ENCODE peak calls at places on chromosomes 7 and 10, in six cellular contexts. One of them, this sample, is unnamed.

GRCh38 chr7:78018541-78019456 is 220.2 kb downstream of the PHTF2 start:
- DNase-seq in B cell: peak
- DNase-seq in H9: no peak
- DNase-seq in HepG2: no peak
- DNase-seq in hepatocyte: no peak
- DNase-seq in thoracic aorta: peak
- DNase-seq in this sample: peak

GRCh38 chr10:57992321-57993077 is 275.2 kb downstream of the IPMK start:
- DNase-seq in B cell: no peak
- DNase-seq in H9: no peak
- DNase-seq in HepG2: no peak
- DNase-seq in hepatocyte: peak
- DNase-seq in thoracic aorta: no peak
- DNase-seq in this sample: no peak

GRCh38 chr10:110076559-110077318 is 69.0 kb downstream of the ADD3 start:
- DNase-seq in B cell: peak
- DNase-seq in H9: no peak
- DNase-seq in HepG2: peak
- DNase-seq in hepatocyte: peak
- DNase-seq in thoracic aorta: peak
- DNase-seq in this sample: peak

GRCh38 chr10:111076191-111076681 is 593 bp upstream of the ADRA2A start:
- DNase-seq in B cell: peak
- DNase-seq in H9: peak
- DNase-seq in HepG2: no peak
- DNase-seq in hepatocyte: peak
- DNase-seq in thoracic aorta: no peak
- DNase-seq in this sample: peak

GRCh38 chr7:147937428-147937827 is 653.1 kb upstream of the C7orf33 start:
- DNase-seq in B cell: no peak
- DNase-seq in H9: no peak
- DNase-seq in HepG2: no peak
- DNase-seq in hepatocyte: no peak
- DNase-seq in thoracic aorta: no peak
- DNase-seq in this sample: no peak

GRCh38 chr10:35563266-35563891 is 41.8 kb upstream of the GJD4 start:
- DNase-seq in B cell: peak
- DNase-seq in H9: peak
- DNase-seq in HepG2: peak
- DNase-seq in hepatocyte: peak
- DNase-seq in thoracic aorta: no peak
- DNase-seq in this sample: peak

GRCh38 chr10:125030567-125031197 is 88.8 kb downstream of the ZRANB1 start:
- DNase-seq in B cell: no peak
- DNase-seq in H9: no peak
- DNase-seq in HepG2: no peak
- DNase-seq in hepatocyte: no peak
- DNase-seq in thoracic aorta: no peak
- DNase-seq in this sample: no peak

GRCh38 chr7:55161154-55161687 is 142.4 kb downstream of the EGFR start:
- DNase-seq in B cell: no peak
- DNase-seq in H9: no peak
- DNase-seq in HepG2: no peak
- DNase-seq in hepatocyte: no peak
- DNase-seq in thoracic aorta: no peak
- DNase-seq in this sample: no peak

GRCh38 chr10:71145352-71145945 is 66.9 kb upstream of the UNC5B start:
- DNase-seq in B cell: no peak
- DNase-seq in H9: peak
- DNase-seq in HepG2: no peak
- DNase-seq in hepatocyte: no peak
- DNase-seq in thoracic aorta: no peak
- DNase-seq in this sample: no peak

GRCh38 chr7:131602304-131602993 is 46.0 kb upstream of the PODXL start:
- DNase-seq in B cell: no peak
- DNase-seq in H9: no peak
- DNase-seq in HepG2: no peak
- DNase-seq in hepatocyte: no peak
- DNase-seq in thoracic aorta: no peak
- DNase-seq in this sample: no peak

GRCh38 chr10:85859859-85860258 is 506.7 kb downstream of the GRID1 start:
- DNase-seq in B cell: no peak
- DNase-seq in H9: no peak
- DNase-seq in HepG2: no peak
- DNase-seq in hepatocyte: no peak
- DNase-seq in thoracic aorta: no peak
- DNase-seq in this sample: no peak

GRCh38 chr7:88001744-88002530 is 67.9 kb downstream of the ADAM22 start:
- DNase-seq in B cell: no peak
- DNase-seq in H9: no peak
- DNase-seq in HepG2: no peak
- DNase-seq in hepatocyte: no peak
- DNase-seq in thoracic aorta: no peak
- DNase-seq in this sample: no peak

GRCh38 chr10:98587156-98587555 is 140.4 kb upstream of the HPS1 start:
- DNase-seq in B cell: no peak
- DNase-seq in H9: no peak
- DNase-seq in HepG2: no peak
- DNase-seq in hepatocyte: no peak
- DNase-seq in thoracic aorta: no peak
- DNase-seq in this sample: no peak

GRCh38 chr7:131072505-131073091 is 255.1 kb upstream of the MKLN1 start:
- DNase-seq in B cell: no peak
- DNase-seq in H9: peak
- DNase-seq in HepG2: no peak
- DNase-seq in hepatocyte: no peak
- DNase-seq in thoracic aorta: no peak
- DNase-seq in this sample: no peak

GRCh38 chr7:17075601-17076000 is 193.8 kb upstream of the AGR3 start:
- DNase-seq in B cell: no peak
- DNase-seq in H9: no peak
- DNase-seq in HepG2: no peak
- DNase-seq in hepatocyte: no peak
- DNase-seq in thoracic aorta: no peak
- DNase-seq in this sample: no peak

GRCh38 chr7:112938895-112939588 is 147.6 kb downstream of the GPR85 start:
- DNase-seq in B cell: no peak
- DNase-seq in H9: peak
- DNase-seq in HepG2: peak
- DNase-seq in hepatocyte: peak
- DNase-seq in thoracic aorta: no peak
- DNase-seq in this sample: peak

GRCh38 chr10:97200616-97201015 is 14.9 kb upstream of the SLIT1 start:
- DNase-seq in B cell: peak
- DNase-seq in H9: no peak
- DNase-seq in HepG2: no peak
- DNase-seq in hepatocyte: no peak
- DNase-seq in thoracic aorta: no peak
- DNase-seq in this sample: no peak

GRCh38 chr10:111709630-111710029 is 473.9 kb downstream of the GPAM start:
- DNase-seq in B cell: no peak
- DNase-seq in H9: no peak
- DNase-seq in HepG2: no peak
- DNase-seq in hepatocyte: no peak
- DNase-seq in thoracic aorta: no peak
- DNase-seq in this sample: no peak

GRCh38 chr7:98568891-98569290 is 48.2 kb upstream of the NPTX2 start:
- DNase-seq in B cell: no peak
- DNase-seq in H9: no peak
- DNase-seq in HepG2: no peak
- DNase-seq in hepatocyte: no peak
- DNase-seq in thoracic aorta: no peak
- DNase-seq in this sample: no peak

GRCh38 chr7:70131807-70132565 is 533.7 kb downstream of the AUTS2 start:
- DNase-seq in B cell: no peak
- DNase-seq in H9: no peak
- DNase-seq in HepG2: no peak
- DNase-seq in hepatocyte: no peak
- DNase-seq in thoracic aorta: no peak
- DNase-seq in this sample: no peak

GRCh38 chr7:18495412-18496335 is at the start of gene HDAC9:
- DNase-seq in B cell: peak
- DNase-seq in H9: peak
- DNase-seq in HepG2: no peak
- DNase-seq in hepatocyte: peak
- DNase-seq in thoracic aorta: no peak
- DNase-seq in this sample: peak

GRCh38 chr7:132234751-132235150 is 341.5 kb downstream of the PLXNA4 start:
- DNase-seq in B cell: no peak
- DNase-seq in H9: no peak
- DNase-seq in HepG2: no peak
- DNase-seq in hepatocyte: peak
- DNase-seq in thoracic aorta: no peak
- DNase-seq in this sample: no peak

DNA sequence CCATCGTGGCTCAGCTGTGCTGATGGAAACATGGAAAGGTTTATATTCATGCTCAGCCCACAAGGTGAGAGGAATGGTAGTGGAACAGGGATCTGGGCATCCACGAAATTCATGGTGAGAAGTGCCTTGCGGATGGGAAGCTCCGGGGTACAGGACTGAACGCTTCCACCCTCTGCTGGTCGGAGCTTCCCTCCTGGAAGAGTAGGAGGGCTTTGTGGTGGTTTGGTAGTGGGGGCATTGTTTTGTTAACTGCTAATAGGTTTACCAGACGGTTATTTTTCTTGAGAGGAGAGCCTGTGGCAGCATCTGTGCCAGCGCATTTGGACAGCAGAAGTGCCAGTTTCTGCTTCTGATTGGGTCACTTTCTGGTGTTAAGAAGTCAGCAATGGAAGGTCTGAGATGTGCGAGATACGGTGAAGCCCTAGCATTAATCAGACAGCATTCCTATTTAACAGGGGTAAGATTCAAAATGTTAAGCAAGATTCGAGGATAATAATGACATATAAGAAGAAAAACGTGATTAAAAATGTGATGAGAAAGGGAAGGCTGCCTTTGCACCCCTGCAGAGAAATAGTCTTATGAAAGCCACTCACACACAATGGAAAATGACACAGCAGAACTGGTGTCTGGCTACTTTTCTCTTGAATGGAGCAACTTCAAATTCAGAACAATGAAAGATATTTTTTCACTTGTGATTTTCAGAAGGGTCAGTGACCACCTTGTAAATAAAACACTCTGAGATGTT is 17.7 kb downstream of the ABCA13 start:
- DNase-seq in B cell: no peak
- DNase-seq in H9: no peak
- DNase-seq in HepG2: no peak
- DNase-seq in hepatocyte: no peak
- DNase-seq in thoracic aorta: no peak
- DNase-seq in this sample: no peak
- TF ChIP-seq CTCF in B cell: no peak
- TF ChIP-seq CTCF in H9: peak
- TF ChIP-seq CTCF in HepG2: peak
- TF ChIP-seq CTCF in hepatocyte: no peak
- TF ChIP-seq CTCF in thoracic aorta: no peak
- TF ChIP-seq CTCF in this sample: no peak

GRCh38 chr10:89954787-89955566 is 253.6 kb downstream of the KIF20B start:
- DNase-seq in B cell: no peak
- DNase-seq in H9: no peak
- DNase-seq in HepG2: no peak
- DNase-seq in hepatocyte: no peak
- DNase-seq in thoracic aorta: no peak
- DNase-seq in this sample: no peak
- TF ChIP-seq CTCF in B cell: peak
- TF ChIP-seq CTCF in H9: peak
- TF ChIP-seq CTCF in HepG2: no peak
- TF ChIP-seq CTCF in hepatocyte: peak
- TF ChIP-seq CTCF in thoracic aorta: peak
- TF ChIP-seq CTCF in this sample: peak

DNA sequence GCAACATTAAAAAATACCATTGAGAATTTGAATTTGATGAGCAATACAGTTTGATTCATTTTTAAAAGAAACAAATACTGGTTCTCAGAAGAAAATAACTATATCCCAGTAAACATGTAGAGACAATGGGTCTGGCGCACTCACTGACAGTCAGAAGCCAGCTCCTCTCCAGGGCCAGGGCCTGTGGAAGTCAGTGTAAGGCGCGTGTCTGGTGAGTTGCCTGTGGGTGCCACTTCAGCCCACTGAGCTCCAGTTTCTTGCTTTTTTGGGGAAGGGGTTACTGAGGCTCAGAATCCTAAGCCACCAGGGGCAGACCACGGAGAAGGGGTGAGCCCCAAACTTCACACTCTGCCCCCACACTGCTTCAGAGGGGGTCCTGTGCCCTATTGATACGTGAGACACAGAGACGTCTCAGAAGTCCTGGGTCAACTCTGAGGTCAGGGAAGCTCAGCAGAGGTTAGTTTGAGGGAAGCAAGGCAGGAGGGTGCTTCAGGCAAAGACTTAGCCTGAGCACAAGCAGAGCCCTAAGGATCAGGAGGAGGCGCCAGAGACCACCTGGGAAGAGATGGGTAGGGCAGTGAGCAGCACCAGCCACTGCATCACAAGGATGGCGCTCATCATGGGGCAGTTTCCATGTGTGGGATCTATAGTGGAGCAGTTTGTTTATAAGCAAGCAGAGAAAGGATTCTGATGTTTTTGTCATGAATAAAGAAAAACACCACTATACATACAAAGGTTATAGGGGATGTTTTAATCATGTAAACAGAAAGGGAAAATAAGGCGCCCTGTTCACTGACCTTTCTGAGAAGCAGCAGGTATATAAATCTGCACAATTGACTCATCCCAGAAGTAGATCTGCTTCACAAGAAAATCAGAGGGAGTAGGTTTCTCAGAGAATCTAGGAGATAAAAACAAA is 95.7 kb downstream of the PKD1L1 start:
- DNase-seq in B cell: peak
- DNase-seq in H9: peak
- DNase-seq in HepG2: no peak
- DNase-seq in hepatocyte: no peak
- DNase-seq in thoracic aorta: no peak
- DNase-seq in this sample: peak
- TF ChIP-seq CTCF in B cell: no peak
- TF ChIP-seq CTCF in H9: peak
- TF ChIP-seq CTCF in HepG2: peak
- TF ChIP-seq CTCF in hepatocyte: no peak
- TF ChIP-seq CTCF in thoracic aorta: no peak
- TF ChIP-seq CTCF in this sample: no peak

DNA sequence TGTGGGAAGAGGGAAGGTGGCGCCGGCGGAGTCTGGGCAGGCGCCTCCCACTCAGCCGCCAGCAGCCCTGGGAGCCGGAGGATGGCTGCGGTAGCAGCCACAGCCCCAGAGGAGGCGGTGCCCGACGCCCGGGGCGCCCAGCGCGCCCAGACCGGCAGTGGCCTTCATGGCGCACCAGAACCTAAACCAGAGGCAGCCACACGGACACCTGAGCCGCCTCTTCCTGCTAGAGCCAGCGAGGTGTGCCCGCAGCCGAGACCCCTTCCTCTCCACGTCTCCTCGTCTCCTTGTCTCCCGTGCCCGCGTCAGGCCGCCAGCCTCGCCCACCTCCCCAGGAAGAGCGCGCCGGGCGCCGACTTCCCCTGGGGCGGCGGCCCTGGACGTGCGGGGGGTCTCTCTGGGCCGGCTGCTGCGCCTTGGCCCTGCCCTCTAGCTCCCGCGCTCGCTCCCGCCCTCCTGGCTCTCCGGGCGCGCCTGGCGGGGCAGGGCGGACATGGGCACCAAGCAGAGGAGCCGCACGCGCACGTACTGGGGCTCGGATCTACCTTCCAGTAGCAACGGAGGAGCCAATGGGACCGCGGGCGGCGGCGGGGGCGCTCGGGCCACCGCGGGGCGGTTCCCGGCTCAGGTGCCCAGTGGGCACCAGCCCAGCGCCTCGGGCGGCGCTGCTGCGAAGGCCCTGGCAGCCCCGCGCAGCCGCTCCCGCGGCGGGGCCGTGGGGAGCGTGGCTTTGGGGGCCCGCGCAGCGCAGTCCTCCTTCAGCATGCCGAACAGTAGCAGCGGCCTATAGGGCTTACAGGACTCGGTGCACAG is 33.0 kb upstream of the SFTPD start:
- DNase-seq in B cell: peak
- DNase-seq in H9: peak
- DNase-seq in HepG2: peak
- DNase-seq in hepatocyte: peak
- DNase-seq in thoracic aorta: no peak
- DNase-seq in this sample: peak
- TF ChIP-seq CTCF in B cell: no peak
- TF ChIP-seq CTCF in H9: peak
- TF ChIP-seq CTCF in HepG2: no peak
- TF ChIP-seq CTCF in hepatocyte: peak
- TF ChIP-seq CTCF in thoracic aorta: peak
- TF ChIP-seq CTCF in this sample: no peak

This sample was measured in activated CD8-positive, alpha-beta T cell treated with anti-CD3 and anti-CD28 coated beads for 36 hours.